ENCODE peak calls at places on chromosomes 7 and 10, in six cellular contexts. M, S, W, J, L and R are unnamed samples.

GRCh38 chr10:83023647-83024046 is 1115.7 kb upstream of the GHITM start:
- DNase-seq in M (no peak), S (no peak), W (no peak), J (no peak), L (no peak), R (no peak)

GRCh38 chr7:101465576-101466196 is 103.0 kb downstream of the COL26A1 start:
- DNase-seq in M (no peak), S (no peak), W (no peak), J (no peak), L (no peak), R (no peak)

GRCh38 chr10:105742184-105742583 is 1101.1 kb downstream of the SORCS3 start:
- DNase-seq in M (no peak), S (no peak), W (no peak), J (no peak), L (no peak), R (no peak)

GRCh38 chr7:69365588-69366241 is 232.6 kb upstream of the AUTS2 start:
- DNase-seq in M (no peak), S (no peak), W (no peak), J (no peak), L (peak), R (no peak)

GRCh38 chr7:40918701-40919271 is 784.0 kb downstream of the SUGCT start:
- DNase-seq in M (no peak), S (peak), W (no peak), J (no peak), L (peak), R (no peak)

GRCh38 chr10:132691711-132692153 is 94.2 kb downstream of the NKX6-2 start:
- DNase-seq in M (no peak), S (no peak), W (no peak), J (no peak), L (no peak), R (no peak)

GRCh38 chr7:27115161-27116018 is 12.9 kb upstream of the HOXA2 start:
- DNase-seq in M (no peak), S (no peak), W (peak), J (no peak), L (no peak), R (peak)

GRCh38 chr10:24209421-24209770 is 458 bp downstream of the KIAA1217 start:
- DNase-seq in M (peak), S (no peak), W (peak), J (no peak), L (peak), R (no peak)

GRCh38 chr7:5667391-5667790 is 114.1 kb downstream of the RNF216 start:
- DNase-seq in M (no peak), S (no peak), W (no peak), J (no peak), L (no peak), R (peak)

GRCh38 chr10:81514811-81515210 is 360.2 kb upstream of the NRG3 start:
- DNase-seq in M (no peak), S (no peak), W (no peak), J (no peak), L (no peak), R (no peak)

GRCh38 chr7:37663693-37664092 is 19.9 kb upstream of the GPR141 start:
- DNase-seq in M (no peak), S (no peak), W (no peak), J (no peak), L (no peak), R (no peak)

GRCh38 chr7:91247497-91247896 is 16.7 kb upstream of the FZD1 start:
- DNase-seq in M (no peak), S (no peak), W (no peak), J (no peak), L (no peak), R (no peak)

GRCh38 chr10:93554760-93555432 is 11.6 kb upstream of the FFAR4 start:
- DNase-seq in M (peak), S (peak), W (peak), J (peak), L (peak), R (peak)

GRCh38 chr10:49282879-49283321 is 16.1 kb upstream of the C10orf71 start:
- DNase-seq in M (no peak), S (no peak), W (no peak), J (no peak), L (no peak), R (no peak)

GRCh38 chr10:44006826-44007225 is 358.1 kb upstream of the ZNF32 start:
- DNase-seq in M (no peak), S (no peak), W (no peak), J (no peak), L (no peak), R (no peak)

GRCh38 chr7:155228894-155229293 is 68.8 kb upstream of the INSIG1 start:
- DNase-seq in M (no peak), S (no peak), W (no peak), J (no peak), L (no peak), R (no peak)

GRCh38 chr7:81929386-81929785 is 159.5 kb upstream of the HGF start:
- DNase-seq in M (no peak), S (no peak), W (no peak), J (no peak), L (no peak), R (no peak)

GRCh38 chr7:112898432-112899290 is 108.5 kb upstream of the TMEM168 start:
- DNase-seq in M (peak), S (peak), W (peak), J (no peak), L (peak), R (peak)

GRCh38 chr10:98467506-98468318 is 21.0 kb upstream of the HPS1 start:
- DNase-seq in M (peak), S (peak), W (peak), J (peak), L (peak), R (peak)

GRCh38 chr10:14383266-14383665 is 52.5 kb upstream of the FRMD4A start:
- DNase-seq in M (no peak), S (no peak), W (no peak), J (no peak), L (no peak), R (no peak)

GRCh38 chr7:117148971-117149370 is 173.9 kb downstream of the WNT2 start:
- DNase-seq in M (no peak), S (no peak), W (no peak), J (no peak), L (no peak), R (no peak)

GRCh38 chr10:78451592-78451991 is 417.9 kb downstream of the RPS24 start:
- DNase-seq in M (no peak), S (no peak), W (no peak), J (no peak), L (no peak), R (no peak)

GRCh38 chr7:76356823-76357222 is 2.0 kb downstream of the YWHAG start:
- DNase-seq in M (no peak), S (no peak), W (peak), J (no peak), L (no peak), R (peak)

GRCh38 chr7:24817339-24817738 is 60.1 kb upstream of the GSDME start:
- DNase-seq in M (no peak), S (no peak), W (no peak), J (no peak), L (no peak), R (no peak)

GRCh38 chr10:101011517-101012423 is 12.2 kb downstream of the LZTS2 start:
- DNase-seq in M (no peak), S (no peak), W (no peak), J (no peak), L (peak), R (peak)

GRCh38 chr7:45890902-45891461 is 2.7 kb downstream of the IGFBP1 start:
- DNase-seq in M (no peak), S (no peak), W (peak), J (no peak), L (peak), R (peak)

GRCh38 chr7:46848944-46849343 is 733.0 kb downstream of the TNS3 start:
- DNase-seq in M (no peak), S (no peak), W (no peak), J (no peak), L (no peak), R (no peak)

GRCh38 chr7:84783161-84783803 is 403.6 kb downstream of the SEMA3D start:
- DNase-seq in M (no peak), S (no peak), W (no peak), J (no peak), L (peak), R (peak)